ENCODE peak calls at places on chromosomes 5 and 9, in seven cellular contexts. J, V, F, P, X, D and Q are unnamed samples.

GRCh38 chr9:8778356-8778755 is 978.8 kb upstream of the DMAC1 start:
- DNase-seq in D (peak), V (no peak), P (no peak), J (no peak), X (no peak), F (no peak), Q (no peak)

GRCh38 chr9:459491-460444 is 245.1 kb downstream of the DOCK8 start:
- DNase-seq in D (no peak), F (no peak), X (no peak), J (no peak), V (no peak), P (no peak), Q (no peak)

GRCh38 chr9:89273528-89274279 is 37.3 kb upstream of the CKS2 start:
- DNase-seq in V (no peak), F (no peak), D (no peak), J (no peak), P (no peak), X (no peak), Q (no peak)

GRCh38 chr5:100550531-100551036 is 15.4 kb downstream of the FAM174A start:
- DNase-seq in F (no peak), P (no peak), X (no peak), V (no peak), D (no peak), J (no peak), Q (no peak)

GRCh38 chr5:72836810-72837209 is 20.3 kb downstream of the TNPO1 start:
- DNase-seq in P (no peak), D (no peak), X (no peak), V (no peak), J (no peak), F (no peak), Q (no peak)

GRCh38 chr9:69874301-69875060 is 53.9 kb downstream of the CFAP95 start:
- DNase-seq in D (no peak), V (no peak), X (no peak), J (no peak), P (no peak), F (no peak), Q (no peak)

GRCh38 chr9:108050894-108051293 is 561.3 kb upstream of the KLF4 start:
- DNase-seq in F (no peak), J (no peak), X (no peak), P (no peak), D (no peak), V (no peak), Q (no peak)

GRCh38 chr5:14750712-14751111 is 86.2 kb downstream of the OTULIN start:
- DNase-seq in V (no peak), X (no peak), F (no peak), D (peak), J (no peak), P (no peak), Q (no peak)

GRCh38 chr9:4865685-4866084 is 72.9 kb downstream of the RCL1 start:
- DNase-seq in D (no peak), X (no peak), V (no peak), J (no peak), F (no peak), P (no peak), Q (no peak)

GRCh38 chr9:75130621-75131020 is 42.3 kb downstream of the OSTF1 start:
- DNase-seq in F (no peak), V (no peak), P (no peak), D (no peak), X (no peak), J (no peak), Q (no peak)

GRCh38 chr5:134738963-134739661 is 764 bp downstream of the CAMLG start:
- DNase-seq in V (peak), X (no peak), D (peak), F (peak), J (no peak), P (no peak), Q (peak)

GRCh38 chr9:137614631-137615386 is 4.0 kb upstream of the EHMT1 start:
- DNase-seq in V (no peak), P (no peak), D (no peak), F (no peak), X (no peak), J (no peak), Q (no peak)

GRCh38 chr5:175696139-175696854 is 38.4 kb downstream of the HRH2 start:
- DNase-seq in V (peak), F (peak), J (no peak), P (peak), X (peak), D (no peak), Q (no peak)

GRCh38 chr5:143337946-143338345 is 65.5 kb downstream of the NR3C1 start:
- DNase-seq in X (no peak), F (no peak), V (no peak), J (no peak), P (no peak), D (no peak), Q (no peak)

GRCh38 chr9:133507246-133507965 is 17.4 kb downstream of the MYMK start:
- DNase-seq in X (no peak), D (no peak), V (no peak), F (no peak), J (no peak), P (no peak), Q (no peak)

GRCh38 chr9:127565231-127565630 is 46.8 kb upstream of the STXBP1 start:
- DNase-seq in F (no peak), D (no peak), J (no peak), V (no peak), P (no peak), X (no peak), Q (no peak)

GRCh38 chr5:179274321-179275315 is 70.6 kb downstream of the ADAMTS2 start:
- DNase-seq in F (no peak), J (no peak), X (no peak), V (no peak), D (no peak), P (no peak), Q (no peak)

GRCh38 chr9:130122465-130122864 is 49.7 kb upstream of the NCS1 start:
- DNase-seq in J (no peak), X (no peak), D (no peak), P (no peak), V (no peak), F (no peak), Q (no peak)

GRCh38 chr5:26669523-26669922 is 368.9 kb downstream of the CDH9 start:
- DNase-seq in V (no peak), X (no peak), J (no peak), D (no peak), F (no peak), P (no peak), Q (no peak)

GRCh38 chr5:123220616-123221146 is 131.6 kb downstream of the PRDM6 start:
- DNase-seq in V (no peak), D (no peak), P (no peak), J (no peak), F (no peak), X (no peak), Q (no peak)

GRCh38 chr5:113110117-113110516 is 133.5 kb downstream of the DCP2 start:
- DNase-seq in X (no peak), J (no peak), F (no peak), V (no peak), D (no peak), P (no peak), Q (no peak)

GRCh38 chr9:34413229-34413852 is 36.6 kb upstream of the MYORG start:
- DNase-seq in P (peak), F (no peak), X (peak), V (no peak), D (no peak), J (no peak), Q (peak)

GRCh38 chr5:116154252-116154651 is 69.4 kb downstream of the COMMD10 start:
- DNase-seq in D (no peak), X (no peak), V (no peak), J (no peak), F (no peak), P (no peak), Q (no peak)

GRCh38 chr9:137744632-137745183 is 125.9 kb downstream of the EHMT1 start:
- DNase-seq in P (no peak), D (no peak), X (no peak), V (no peak), J (no peak), F (no peak), Q (no peak)

GRCh38 chr5:83846601-83847000 is 125.9 kb upstream of the HAPLN1 start:
- DNase-seq in P (no peak), V (no peak), X (no peak), D (no peak), J (no peak), F (no peak), Q (no peak)

GRCh38 chr5:90424245-90424644 is 14.7 kb upstream of the CETN3 start:
- DNase-seq in V (no peak), F (no peak), P (no peak), J (no peak), D (no peak), X (no peak), Q (no peak)

GRCh38 chr5:80343067-80343466 is 23.3 kb downstream of the SPZ1 start:
- DNase-seq in J (no peak), X (no peak), P (no peak), V (no peak), D (no peak), F (no peak), Q (no peak)

GRCh38 chr9:115118471-115119156 is 657 bp upstream of the TNC start:
- DNase-seq in D (no peak), V (peak), F (no peak), P (no peak), X (peak), J (no peak), Q (peak)

GRCh38 chr5:96733771-96734498 is 71.8 kb downstream of the CAST start:
- DNase-seq in J (no peak), X (no peak), V (no peak), D (peak), F (no peak), P (no peak), Q (no peak)

GRCh38 chr9:36401179-36401740 is 1.2 kb upstream of the RNF38 start:
- DNase-seq in J (peak), P (no peak), F (no peak), D (peak), X (peak), V (no peak), Q (peak)

GRCh38 chr9:115396071-115396529 is 278.1 kb upstream of the TNC start:
- DNase-seq in X (no peak), P (no peak), V (no peak), D (no peak), F (no peak), J (no peak), Q (no peak)

GRCh38 chr5:23675456-23675855 is 168.0 kb downstream of the PRDM9 start:
- DNase-seq in V (no peak), D (no peak), X (no peak), J (no peak), F (no peak), P (no peak), Q (no peak)